ENCODE peak calls at places on chromosomes 6 and 20, in six cellular contexts. O is neuronal stem cell, G is IMR-90, V is H1, P is trophoblast cell, T is mesenchymal stem cell. B is an unnamed sample.

GRCh38 chr6:105500693-105501092 is 97.8 kb upstream of the PREP start:
- DNase-seq in O (no peak), G (no peak), V (no peak), P (no peak), T (no peak), B (no peak)

GRCh38 chr6:106133040-106133439 is 46.9 kb downstream of the PRDM1 start:
- DNase-seq in O (no peak), G (no peak), V (no peak), P (no peak), T (no peak), B (no peak)

GRCh38 chr6:56246941-56247653 is at the start of gene COL21A1:
- DNase-seq in O (peak), G (no peak), V (peak), P (peak), T (peak), B (peak)

GRCh38 chr6:108902389-108902792 is 54.2 kb downstream of the ARMC2 start:
- DNase-seq in O (peak), G (peak), V (no peak), P (no peak), T (peak), B (no peak)

GRCh38 chr6:104623052-104623690 is 236.5 kb downstream of the HACE1 start:
- DNase-seq in O (peak), G (no peak), V (no peak), P (no peak), T (peak), B (peak)

GRCh38 chr20:44610313-44610965 is 28.1 kb downstream of the PKIG start:
- DNase-seq in O (no peak), G (no peak), V (no peak), P (no peak), T (no peak), B (no peak)

GRCh38 chr6:145373826-145374225 is 361.5 kb downstream of the EPM2A start:
- DNase-seq in O (no peak), G (no peak), V (no peak), P (peak), T (no peak), B (no peak)

GRCh38 chr6:128768187-128768586 is 114.8 kb upstream of the LAMA2 start:
- DNase-seq in O (no peak), G (no peak), V (no peak), P (no peak), T (no peak), B (no peak)

GRCh38 chr6:159817951-159818739 is 18.1 kb downstream of the PNLDC1 start:
- DNase-seq in O (no peak), G (no peak), V (no peak), P (no peak), T (no peak), B (no peak)

DNA sequence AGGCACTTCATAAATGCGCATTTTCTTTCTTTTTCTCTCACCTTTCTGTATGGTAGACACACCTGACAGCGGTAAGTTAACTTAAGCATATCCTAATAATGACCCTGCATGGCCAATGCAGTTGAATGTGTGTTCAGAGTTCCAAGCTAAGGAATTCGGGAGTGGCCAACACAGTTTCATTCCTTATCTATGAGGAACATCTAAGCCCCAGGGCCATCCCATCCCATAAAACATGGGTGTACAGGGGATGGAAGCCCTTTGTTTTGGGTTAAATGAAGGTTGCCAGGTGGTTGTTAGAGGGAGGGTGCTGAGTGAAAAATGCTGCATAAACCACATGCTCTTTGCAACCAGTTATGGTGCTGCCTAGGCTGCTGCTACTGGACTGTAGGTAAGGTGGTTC is 212.8 kb downstream of the TFAP2A start:
- DNase-seq in O (no peak), G (no peak), V (no peak), P (peak), T (no peak), B (no peak)
- H4K91ac ChIP-seq in O (no peak), G (no peak), V (no peak), P (no peak), T (no peak), B (no peak)

GRCh38 chr6:53860511-53860910 is 65.7 kb downstream of the LRRC1 start:
- DNase-seq in O (no peak), G (no peak), V (no peak), P (no peak), T (no peak), B (no peak)
- H3K4ac ChIP-seq in O (no peak), G (no peak), V (no peak), P (peak), T (no peak), B (no peak)

GRCh38 chr6:52288216-52288615 is 3.7 kb upstream of the MCM3 start:
- DNase-seq in O (no peak), G (no peak), V (no peak), P (no peak), T (no peak), B (no peak)
- H3K18ac ChIP-seq in O (no peak), G (no peak), V (no peak), P (no peak), T (no peak), B (no peak)

GRCh38 chr6:90525421-90525820 is 61.5 kb downstream of the MAP3K7 start:
- DNase-seq in O (no peak), G (no peak), V (no peak), P (no peak), T (no peak), B (no peak)

GRCh38 chr6:90516074-90516660 is 70.7 kb downstream of the MAP3K7 start:
- DNase-seq in O (no peak), G (no peak), V (no peak), P (no peak), T (no peak), B (no peak)

GRCh38 chr6:90523779-90524310 is 63.0 kb downstream of the MAP3K7 start:
- DNase-seq in O (no peak), G (no peak), V (no peak), P (no peak), T (no peak), B (no peak)

DNA sequence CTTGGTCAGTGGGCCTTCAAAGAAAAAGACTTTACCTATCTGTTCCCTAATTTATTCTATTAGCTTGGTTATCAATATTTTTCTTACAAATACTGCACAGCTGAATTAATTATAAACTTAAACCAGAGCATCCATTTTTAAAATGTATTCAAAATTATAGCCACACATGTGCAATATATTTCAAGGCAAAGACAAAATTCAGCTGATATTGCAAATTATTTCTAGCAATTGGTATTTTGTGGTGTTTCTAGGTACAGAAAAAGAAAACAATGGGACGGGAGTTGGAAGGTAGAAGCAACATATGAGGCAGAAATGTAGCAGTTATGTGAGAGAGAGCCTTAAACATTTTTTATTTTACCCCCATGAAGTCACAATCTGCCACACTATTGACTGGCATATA is 64.9 kb downstream of the MAP3K7 start:
- DNase-seq in O (no peak), G (no peak), V (no peak), P (no peak), T (no peak), B (no peak)
- H4K91ac ChIP-seq in O (no peak), G (no peak), V (no peak), P (no peak), T (no peak), B (no peak)

GRCh38 chr6:25298508-25298834 is 19.3 kb downstream of the CARMIL1 start:
- DNase-seq in O (no peak), G (no peak), V (no peak), P (no peak), T (no peak), B (no peak)
- H3K4ac ChIP-seq in O (no peak), G (no peak), V (no peak), P (no peak), T (no peak), B (no peak)

GRCh38 chr20:2708073-2708415 is 15.5 kb downstream of the EBF4 start:
- DNase-seq in O (no peak), G (no peak), V (no peak), P (no peak), T (no peak), B (peak)
- H3K18ac ChIP-seq in O (peak), G (no peak), V (no peak), P (no peak), T (no peak), B (no peak)

DNA sequence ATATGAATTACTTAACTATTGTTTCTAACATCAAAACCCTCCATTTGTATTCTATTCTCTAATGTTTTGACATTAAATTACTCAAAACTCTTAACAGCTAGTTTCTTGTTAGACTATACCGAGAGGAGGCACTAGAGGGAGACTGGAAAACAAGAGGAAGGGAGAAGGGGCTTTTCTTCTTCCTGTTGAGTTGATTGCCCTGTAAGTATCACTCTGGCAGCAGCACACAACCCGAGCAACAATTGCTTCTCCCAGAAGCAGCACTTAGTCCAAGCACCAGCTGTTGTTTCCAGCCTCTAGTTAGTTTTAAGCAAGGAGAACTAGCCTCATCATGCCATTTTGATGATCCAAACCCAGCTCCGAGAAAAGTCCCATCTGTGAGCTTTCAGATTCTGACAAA is 603.8 kb downstream of the PRKN start:
- DNase-seq in O (no peak), G (no peak), V (no peak), P (no peak), T (no peak), B (no peak)
- H4K91ac ChIP-seq in O (no peak), G (no peak), V (no peak), P (no peak), T (no peak), B (no peak)

DNA sequence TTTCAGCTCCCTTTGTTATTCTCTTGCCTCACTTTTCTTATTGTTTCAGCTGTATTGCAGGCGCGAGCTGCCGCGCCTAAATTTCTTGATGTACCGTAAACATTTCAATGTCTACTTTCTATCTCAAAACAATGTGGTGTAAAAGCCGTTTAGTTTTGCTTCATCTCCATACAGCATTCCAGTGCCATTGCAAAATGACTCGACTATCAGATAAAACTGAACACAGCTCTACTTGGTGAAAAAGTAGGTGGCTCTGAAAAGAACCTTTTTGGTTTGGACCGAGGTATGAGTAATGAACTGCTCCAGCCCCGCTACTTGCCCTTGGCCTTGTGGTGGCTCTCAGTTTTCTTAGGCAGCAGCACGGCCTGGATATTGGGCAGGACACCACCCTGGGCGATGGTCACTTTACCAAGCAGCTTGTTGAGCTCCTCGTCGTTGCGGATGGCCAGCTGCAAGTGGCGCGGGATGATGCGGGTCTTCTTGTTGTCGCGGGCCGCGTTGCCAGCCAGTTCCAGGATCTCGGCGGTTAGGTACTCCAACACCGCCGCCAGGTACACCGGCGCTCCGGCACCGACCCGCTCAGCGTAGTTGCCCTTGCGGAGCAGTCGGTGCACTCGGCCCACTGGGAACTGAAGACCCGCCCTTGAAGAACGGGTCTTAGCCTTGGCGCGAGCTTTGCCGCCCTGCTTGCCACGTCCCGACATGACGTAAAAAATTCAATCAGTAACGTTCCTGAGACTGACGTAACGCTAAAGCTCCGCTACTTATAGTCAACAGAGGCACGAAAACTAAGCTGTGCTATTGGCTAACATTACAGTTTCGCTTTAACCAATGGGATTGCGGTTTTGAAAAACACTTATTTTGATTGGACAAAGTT is 74.3 kb downstream of the OR2B2 start:
- DNase-seq in O (peak), G (peak), V (peak), P (peak), T (peak), B (peak)
- H3K4ac ChIP-seq in O (no peak), G (peak), V (peak), P (peak), T (peak), B (peak)

DNA sequence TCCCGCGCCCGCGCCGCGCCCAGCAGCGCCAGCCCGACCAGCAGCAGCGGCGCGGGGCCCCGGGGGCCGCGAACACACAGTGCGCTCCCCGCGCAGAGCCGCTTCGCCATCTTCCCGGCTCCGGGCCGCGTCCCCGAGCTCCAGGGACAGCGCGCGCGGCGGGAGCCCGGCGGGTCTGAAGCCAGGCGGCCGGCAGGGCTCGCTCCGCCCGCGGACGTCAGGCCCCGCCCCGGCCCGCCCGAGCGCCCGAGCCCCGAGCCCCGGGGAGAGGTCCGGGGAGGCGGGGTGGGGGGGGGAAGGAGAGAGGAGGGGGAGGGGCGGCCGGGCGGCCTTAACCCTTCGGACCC is at the start of gene LAMA5:
- DNase-seq in O (peak), G (no peak), V (no peak), P (no peak), T (no peak), B (peak)
- H3K18ac ChIP-seq in O (peak), G (no peak), V (peak), P (peak), T (peak), B (peak)